ENCODE peak calls at places on chromosomes 5 and 9, in nine cellular contexts. B is A673; N is bronchial epithelial cell; A is RWPE1; U is endothelial cell; D is fibroblast of mammary gland; J is activated CD8-positive, alpha-beta T cell treated with anti-CD3 and anti-CD28 coated beads for 36 hours; E is WTC11; Z is OCI-LY7. W is an unnamed sample.

GRCh38 chr9:87443006-87443405 is 54.7 kb upstream of the DAPK1 start:
- DNase-seq in B (no peak), N (no peak), A (no peak), U (no peak), D (no peak), J (no peak), E (no peak), Z (no peak), W (no peak)

GRCh38 chr9:121975801-121976277 is 117.3 kb downstream of the TTLL11 start:
- DNase-seq in B (no peak), N (peak; percentile 90), A (no peak), U (no peak), D (peak; percentile 58), J (no peak), E (no peak), Z (no peak), W (peak; percentile 80)

GRCh38 chr9:87725356-87725899 is 491 bp upstream of the CTSL start:
- DNase-seq in B (peak; percentile 41), N (no peak), A (no peak), U (no peak), D (peak; percentile 77), J (no peak), E (peak; percentile 31), Z (no peak), W (peak; percentile 6)

GRCh38 chr5:101782352-101783087 is 513.6 kb downstream of the SLCO4C1 start:
- DNase-seq in B (no peak), N (no peak), A (no peak), U (no peak), D (no peak), J (no peak), E (no peak), Z (no peak), W (no peak)

GRCh38 chr9:76987594-76988200 is 31.8 kb upstream of the FOXB2 start:
- DNase-seq in B (peak; percentile 33), N (peak; percentile 57), A (peak; percentile 46), U (peak; percentile 49), D (peak; percentile 71), J (peak; percentile 20), E (peak; percentile 47), Z (peak; percentile 22), W (peak; percentile 62)

GRCh38 chr9:126327016-126327749 is 554 bp downstream of the MVB12B start:
- DNase-seq in B (peak; percentile 21), N (no peak), A (no peak), U (no peak), D (no peak), J (peak; percentile 34), E (peak; percentile 32), Z (peak; percentile 5), W (no peak)

GRCh38 chr9:114894801-114895433 is 35.5 kb downstream of the TNFSF8 start:
- DNase-seq in B (peak; percentile 72), N (peak; percentile 93), A (peak; percentile 88), U (peak; percentile 42), D (peak; percentile 98), J (peak; percentile 78), E (no peak), Z (peak; percentile 56), W (peak; percentile 90)

GRCh38 chr5:93915142-93915553 is 173.7 kb upstream of the POU5F2 start:
- DNase-seq in B (peak; percentile 71), N (peak; percentile 55), A (no peak), U (no peak), D (peak; percentile 68), J (no peak), E (no peak), Z (peak; percentile 60), W (peak; percentile 52)

GRCh38 chr5:132629230-132629944 is 28.6 kb upstream of the IL13 start:
- DNase-seq in B (no peak), N (no peak), A (no peak), U (no peak), D (no peak), J (no peak), E (no peak), Z (no peak), W (no peak)

GRCh38 chr5:57298985-57299491 is 125.2 kb downstream of the GPBP1 start:
- DNase-seq in B (peak; percentile 89), N (peak; percentile 72), A (peak; percentile 68), U (peak; percentile 50), D (peak; percentile 87), J (peak; percentile 61), E (peak; percentile 12), Z (peak; percentile 68), W (peak; percentile 84)
- TF ChIP-seq CTCF in B (peak; percentile 65), N (peak; percentile 60), A (no peak), U (peak; percentile 83), D (peak; percentile 56), J (peak; percentile 55), E (peak; percentile 62), Z (peak; percentile 78), W (peak; percentile 60)

DNA sequence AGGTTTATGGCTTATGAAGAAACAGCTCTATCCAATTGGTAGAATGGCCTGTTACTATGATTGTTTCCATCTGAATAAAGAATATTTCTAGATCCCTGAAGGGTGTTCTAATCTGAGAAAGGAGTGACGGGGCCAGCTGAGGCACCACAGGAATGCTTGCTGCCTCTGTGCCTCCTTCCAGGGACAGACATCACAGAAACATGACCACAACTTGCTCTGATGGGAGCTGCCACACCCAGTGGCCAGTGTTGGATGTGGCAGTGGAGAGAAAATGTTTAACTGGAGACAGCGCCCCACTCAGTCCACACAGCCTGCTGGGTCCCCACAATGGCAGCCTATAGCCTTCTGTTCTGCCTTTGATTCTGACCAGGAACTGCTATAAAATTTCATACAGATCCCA is 38.6 kb upstream of the TESK1 start:
- DNase-seq in B (no peak), N (no peak), A (no peak), U (no peak), D (no peak), J (no peak), E (no peak), Z (no peak), W (no peak)
- TF ChIP-seq CTCF in B (no peak), N (no peak), A (no peak), U (no peak), D (no peak), J (no peak), E (no peak), Z (peak; percentile 21), W (no peak)

DNA sequence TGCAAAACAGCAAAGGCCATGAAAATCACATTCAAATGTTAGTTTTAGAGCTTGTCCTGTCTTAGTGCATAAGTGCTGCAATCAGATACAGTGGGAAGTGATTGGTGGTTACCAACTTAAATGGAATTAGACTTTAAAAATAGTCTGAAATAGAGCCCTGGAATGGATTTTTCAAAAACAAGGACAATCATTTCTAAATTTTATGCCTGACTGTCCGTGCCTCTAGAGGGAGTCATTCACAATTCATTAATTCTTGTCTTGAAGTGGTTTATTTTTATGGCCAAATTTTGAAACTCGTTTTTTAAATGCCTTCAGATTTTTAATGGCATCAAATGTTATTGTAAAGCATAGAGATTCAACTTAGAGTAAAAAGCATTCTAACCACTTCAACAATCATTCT is 561.8 kb upstream of the DAB2 start:
- DNase-seq in B (peak; percentile 10), N (no peak), A (no peak), U (no peak), D (peak; percentile 4), J (no peak), E (no peak), Z (no peak), W (no peak)
- TF ChIP-seq CTCF in B (peak; percentile 44), N (peak; percentile 14), A (no peak), U (no peak), D (peak; percentile 29), J (no peak), E (no peak), Z (peak; percentile 54), W (peak; percentile 26)

GRCh38 chr5:91109634-91110033 is 273.5 kb downstream of the ARRDC3 start:
- DNase-seq in B (no peak), N (no peak), A (no peak), U (no peak), D (peak; percentile 52), J (no peak), E (no peak), Z (no peak), W (no peak)
- TF ChIP-seq CTCF in B (no peak), N (no peak), A (no peak), U (no peak), D (peak; percentile 27), J (no peak), E (no peak), Z (no peak), W (no peak)

DNA sequence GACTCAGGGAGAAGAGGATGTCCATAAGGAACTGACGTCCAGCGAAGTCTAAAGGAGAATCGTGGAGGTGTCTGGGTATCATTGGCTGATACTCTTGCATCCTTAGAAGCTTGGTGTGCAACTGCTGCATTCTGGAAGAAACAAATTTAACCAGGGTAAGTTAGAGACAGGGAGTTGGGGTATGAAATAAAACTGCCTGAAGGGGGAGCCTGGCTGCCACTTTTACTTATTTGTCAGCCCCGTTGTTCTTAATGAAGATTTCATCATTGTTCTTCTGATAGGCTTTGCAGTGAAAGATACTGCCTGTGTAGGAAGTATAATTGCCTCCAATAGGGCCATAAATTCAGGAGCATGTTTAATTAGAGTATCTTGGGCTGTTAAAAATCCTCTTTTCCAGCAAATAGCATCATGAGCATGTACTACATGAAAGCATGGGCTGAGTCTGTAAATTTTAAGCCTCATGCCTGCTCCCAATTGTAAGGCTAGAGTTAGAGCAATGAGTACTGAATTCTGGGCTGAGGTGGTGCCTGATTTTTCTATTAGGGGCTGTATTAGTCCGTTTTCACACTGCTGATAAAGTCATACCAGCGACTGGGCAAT is 1264.5 kb upstream of the ACO1 start:
- DNase-seq in B (peak; percentile 46), N (peak; percentile 50), A (peak; percentile 69), U (peak; percentile 26), D (peak; percentile 19), J (peak; percentile 43), E (peak; percentile 16), Z (peak; percentile 34), W (peak; percentile 69)
- TF ChIP-seq CTCF in B (peak; percentile 58), N (peak; percentile 70), A (peak; percentile 82), U (no peak), D (peak; percentile 37), J (peak; percentile 38), E (peak; percentile 35), Z (peak; percentile 75), W (peak; percentile 73)

GRCh38 chr9:38112010-38112409 is 43.0 kb upstream of the SHB start:
- DNase-seq in B (no peak), N (peak; percentile 29), A (no peak), U (no peak), D (no peak), J (no peak), E (no peak), Z (no peak), W (peak; percentile 51)
- TF ChIP-seq CTCF in B (no peak), N (no peak), A (no peak), U (no peak), D (no peak), J (no peak), E (no peak), Z (no peak), W (no peak)

W was measured in epithelial cell of esophagus.